ENCODE peak calls at places on chromosome 21, in ten cellular contexts. A is MM.1S; U is kidney; L is heart right ventricle; F is CD8-positive, alpha-beta T cell; T is mucosa of descending colon; X is right cardiac atrium; B is CD8-positive, alpha-beta memory T cell; Y is astrocyte; G is psoas muscle. I is an unnamed sample. For H3K4me1, the result is how much of the 10 kb centered on the place peaks cover.

GRCh38 chr21:27190601-27191000 is 223.7 kb upstream of the ADAMTS5 start:
- DNase-seq in T (no peak), G (no peak), Y (peak), A (no peak), X (no peak), B (no peak), L (no peak), F (no peak), U (no peak), I (no peak)

GRCh38 chr21:32445101-32445500 is 32.6 kb downstream of the EVA1C start:
- DNase-seq in U (no peak), A (no peak), Y (no peak), G (no peak), T (no peak), B (no peak), X (no peak), L (no peak), F (no peak), I (no peak)

GRCh38 chr21:14545906-14546480 is at the start of gene SAMSN1:
- DNase-seq in F (peak), U (no peak), B (peak), Y (no peak), X (peak), T (no peak), A (peak), L (no peak), G (no peak), I (no peak)

GRCh38 chr21:44630440-44630839 is 3.5 kb downstream of the KRTAP10-9 start:
- DNase-seq in X (no peak), T (no peak), F (peak), B (no peak), A (no peak), G (no peak), Y (no peak), L (no peak), U (no peak), I (no peak)

GRCh38 chr21:32772281-32773047 is 909 bp upstream of the PAXBP1 start:
- DNase-seq in T (peak), G (no peak), X (peak), Y (peak), B (no peak), U (no peak), F (no peak), L (no peak), A (peak), I (no peak)

GRCh38 chr21:34073749-34074282 is 438 bp downstream of the MRPS6 start:
- DNase-seq in G (peak), Y (no peak), A (peak), B (no peak), L (peak), X (peak), T (no peak), F (no peak), U (peak), I (no peak)

GRCh38 chr21:44531606-44532128 is 8.3 kb downstream of the KRTAP10-1 start:
- DNase-seq in G (no peak), T (peak), B (no peak), L (no peak), A (no peak), Y (no peak), F (no peak), U (peak), X (no peak), I (no peak)

GRCh38 chr21:32514275-32515055 is 70.9 kb downstream of the TCP10L start:
- DNase-seq in G (no peak), U (no peak), X (no peak), T (no peak), A (no peak), Y (no peak), F (no peak), L (no peak), B (no peak), I (no peak)

GRCh38 chr21:36813071-36813470 is 114.2 kb downstream of the SIM2 start:
- DNase-seq in G (no peak), B (no peak), U (no peak), X (no peak), Y (no peak), T (no peak), F (no peak), L (no peak), A (no peak), I (no peak)

GRCh38 chr21:36402339-36402738 is 17.1 kb downstream of the CHAF1B start:
- DNase-seq in Y (no peak), F (no peak), A (no peak), L (no peak), B (no peak), G (no peak), T (no peak), U (no peak), X (no peak), I (no peak)

GRCh38 chr21:14826630-14827029 is 238.2 kb downstream of the NRIP1 start:
- DNase-seq in B (no peak), U (no peak), F (no peak), A (no peak), T (no peak), G (no peak), X (no peak), L (no peak), Y (no peak), I (no peak)

GRCh38 chr21:36839123-36839522 is 127.3 kb downstream of the HLCS start:
- DNase-seq in U (no peak), T (no peak), B (no peak), X (no peak), A (no peak), F (no peak), Y (peak), G (no peak), L (no peak), I (no peak)

GRCh38 chr21:14862794-14863720 is 201.7 kb downstream of the NRIP1 start:
- DNase-seq in Y (no peak), L (no peak), B (no peak), X (no peak), F (no peak), U (no peak), G (no peak), A (peak), T (no peak), I (no peak)

GRCh38 chr21:19553930-19554615 is 1150.5 kb upstream of the TMPRSS15 start:
- DNase-seq in G (no peak), T (no peak), F (no peak), X (no peak), Y (no peak), L (no peak), A (no peak), U (no peak), B (no peak), I (no peak)

GRCh38 chr21:44529503-44530125 is 10.4 kb downstream of the KRTAP10-1 start:
- DNase-seq in A (no peak), L (peak), T (peak), B (no peak), U (peak), X (no peak), G (no peak), F (no peak), Y (no peak), I (no peak)

DNA sequence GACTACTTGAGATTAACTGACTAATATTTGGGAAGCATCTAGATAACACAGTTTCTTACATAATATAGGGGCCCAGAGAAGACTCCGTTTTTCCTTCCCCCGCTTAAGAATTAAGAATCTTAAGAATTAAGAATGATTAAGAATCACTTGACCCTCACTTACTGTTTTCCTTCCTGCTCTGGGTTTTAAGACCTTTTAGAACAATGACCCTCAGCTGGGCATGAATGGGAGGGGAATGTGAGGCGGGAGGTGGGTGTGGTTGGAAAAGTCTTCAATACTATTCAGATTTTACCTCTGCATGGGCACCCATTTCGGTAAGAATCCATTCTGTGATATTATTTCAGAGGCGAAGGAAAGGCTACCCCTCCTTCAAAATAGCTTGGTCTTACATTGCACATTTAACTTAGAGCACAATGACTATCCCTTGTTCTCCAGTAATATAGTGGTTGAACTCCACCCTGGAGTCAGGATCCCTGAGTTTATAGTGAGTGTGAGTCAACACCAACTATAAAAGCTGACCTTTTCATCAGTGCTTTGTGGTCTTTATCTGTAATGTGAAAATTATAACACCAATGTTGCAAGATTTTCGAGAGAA is 821.4 kb downstream of the USP25 start:
- DNase-seq in L (no peak), X (no peak), F (no peak), Y (no peak), T (no peak), A (no peak), U (no peak), G (no peak), B (no peak), I (peak)
- H3K4me3 ChIP-seq in L (no peak), X (no peak), F (no peak), Y (no peak), T (no peak), A (no peak), U (no peak), G (no peak), B (no peak), I (no peak)

GRCh38 chr21:39073717-39074116 is 109.5 kb downstream of the PSMG1 start:
- DNase-seq in T (no peak), A (no peak), G (no peak), Y (no peak), B (no peak), U (no peak), L (no peak), F (no peak), X (no peak), I (no peak)
- H3K4me1 ChIP-seq in T (under half), A (under half), G (under half), Y (under half), B (under half), U (under half), L (under half), F (under half), X (under half), I (under half)

DNA sequence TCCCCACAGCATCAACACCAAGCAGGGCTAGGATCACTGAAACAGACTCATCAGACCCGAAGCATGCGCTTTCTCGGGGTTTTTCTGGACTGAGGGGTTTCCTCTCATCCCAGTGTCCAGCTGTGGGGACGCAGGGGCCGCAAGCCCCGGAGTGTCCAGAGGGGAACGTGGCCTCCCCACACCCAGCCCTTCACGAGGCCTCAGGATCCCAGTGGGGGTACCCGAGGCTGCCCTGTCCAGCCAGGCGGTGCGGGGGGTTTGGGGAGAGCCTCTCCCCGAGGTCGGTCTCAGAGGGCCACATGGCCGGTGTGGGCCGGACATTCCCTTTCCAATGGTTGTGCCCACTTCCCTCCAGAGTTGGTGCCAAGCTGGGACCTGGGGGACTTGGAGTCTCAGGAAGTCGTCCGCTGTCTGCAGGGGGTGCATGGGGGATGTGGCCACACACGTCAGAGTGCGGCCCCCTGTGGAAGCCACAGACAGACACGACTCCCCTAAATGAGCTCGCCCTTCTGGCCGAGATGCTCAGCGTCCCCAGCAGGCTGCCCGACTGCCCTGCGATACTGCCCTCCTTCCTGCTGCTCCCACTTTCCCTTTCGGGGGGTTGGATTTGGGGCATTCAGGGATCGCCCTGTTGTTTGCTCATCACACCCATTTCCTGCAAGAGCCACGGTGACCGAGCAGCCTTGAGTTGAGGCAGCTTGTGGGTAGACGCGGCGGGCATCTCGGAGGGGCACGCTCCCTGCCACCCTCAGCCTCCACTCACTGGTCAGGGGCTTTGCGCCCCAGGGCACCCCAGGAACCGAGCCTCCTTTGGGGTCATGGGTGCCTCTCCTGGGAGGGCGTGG is 4.1 kb downstream of the COL6A1 start:
- DNase-seq in A (no peak), B (no peak), X (peak), L (peak), F (no peak), T (peak), Y (no peak), U (peak), G (no peak), I (no peak)
- H3K4me3 ChIP-seq in A (no peak), B (no peak), X (no peak), L (no peak), F (no peak), T (no peak), Y (no peak), U (no peak), G (no peak), I (no peak)

GRCh38 chr21:29289317-29289716 is 9.4 kb upstream of the BACH1 start:
- DNase-seq in F (no peak), T (no peak), U (no peak), B (no peak), Y (no peak), G (no peak), X (no peak), A (no peak), L (no peak), I (no peak)
- H3K4me1 ChIP-seq in F (under half), T (under half), U (under half), B (under half), Y (under half), G (under half), X (under half), A (under half), L (under half), I (under half)

GRCh38 chr21:42653492-42654061 is at the start of gene PDE9A:
- DNase-seq in T (peak), U (peak), Y (no peak), L (peak), F (peak), G (peak), X (peak), B (no peak), A (no peak), I (peak)

GRCh38 chr21:42652527-42653491 is 612 bp upstream of the PDE9A start:
- DNase-seq in T (peak), U (peak), G (peak), F (no peak), Y (no peak), L (peak), A (no peak), X (peak), B (no peak), I (no peak)

GRCh38 chr21:42650441-42651421 is 2.7 kb upstream of the PDE9A start:
- DNase-seq in T (peak), A (no peak), U (peak), F (no peak), Y (no peak), L (no peak), B (no peak), X (peak), G (peak), I (no peak)

GRCh38 chr21:42650033-42650370 is 3.4 kb upstream of the PDE9A start:
- DNase-seq in Y (no peak), F (no peak), A (no peak), T (peak), U (peak), B (no peak), X (peak), L (no peak), G (peak), I (no peak)

GRCh38 chr21:42651515-42652401 is 1.7 kb upstream of the PDE9A start:
- DNase-seq in G (peak), F (no peak), A (no peak), T (peak), B (no peak), X (peak), L (no peak), Y (no peak), U (peak), I (no peak)
- H3K4me3 ChIP-seq in G (no peak), F (no peak), A (no peak), T (no peak), B (no peak), X (no peak), L (no peak), Y (no peak), U (no peak), I (no peak)

DNA sequence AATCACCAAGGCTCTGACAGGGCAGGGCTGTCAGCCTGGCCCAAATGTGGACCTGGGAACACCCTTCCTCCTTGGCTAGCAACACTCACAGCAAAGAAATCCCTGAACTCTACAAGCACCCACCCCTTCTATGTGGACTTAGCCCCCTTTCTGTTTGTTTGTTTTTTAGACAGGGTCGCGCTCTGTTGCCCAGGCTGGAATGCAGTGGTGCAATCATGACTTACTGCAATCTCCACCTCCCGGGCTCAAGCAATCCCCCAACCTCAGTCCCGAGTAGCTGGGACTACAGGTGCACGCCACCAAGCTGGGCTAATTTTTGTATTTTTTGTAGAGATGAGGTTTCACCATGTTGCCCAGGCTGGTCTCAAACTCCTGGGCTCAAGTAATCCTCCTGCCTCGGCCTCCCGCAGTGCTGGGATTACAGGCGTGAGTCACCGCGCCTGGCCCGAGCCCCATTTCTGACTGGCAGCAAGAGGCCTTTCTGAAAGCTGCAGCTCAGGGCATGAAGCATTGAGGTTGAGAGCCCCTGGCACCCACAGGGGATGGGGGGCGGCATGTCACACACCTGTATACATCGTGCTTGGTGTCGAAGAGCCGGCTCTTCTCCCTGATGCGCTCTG is 16.2 kb downstream of the RIPK4 start:
- DNase-seq in U (peak), L (no peak), A (no peak), Y (no peak), F (no peak), T (no peak), X (no peak), G (no peak), B (no peak), I (no peak)
- H3K4me1 ChIP-seq in U (under half), L (under half), A (under half), Y (under half), F (under half), T (under half), X (under half), G (under half), B (under half), I (under half)

DNA sequence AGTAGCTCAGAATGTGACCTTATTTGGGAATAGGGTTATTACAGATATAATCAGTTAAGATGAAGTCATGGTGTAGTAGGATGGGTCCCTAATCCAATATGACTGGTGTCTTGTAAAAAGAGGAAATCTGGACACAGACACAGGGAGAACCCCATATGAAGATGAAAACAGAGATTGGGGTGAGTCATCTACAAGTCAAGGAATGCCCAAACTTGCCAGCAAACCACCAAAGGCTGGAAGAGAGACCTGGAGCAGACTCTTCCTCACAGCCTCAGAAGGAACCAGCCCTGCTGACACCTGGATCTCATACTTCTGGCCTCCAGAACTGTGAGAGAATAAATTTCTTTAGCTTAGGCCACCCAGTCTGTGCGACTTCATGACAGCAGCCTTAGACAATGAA is 29.9 kb downstream of the KRTAP19-8 start:
- DNase-seq in A (no peak), G (no peak), T (no peak), X (no peak), B (no peak), U (no peak), F (no peak), L (no peak), Y (no peak), I (no peak)
- H3K4me3 ChIP-seq in A (no peak), G (no peak), T (no peak), X (no peak), B (no peak), U (no peak), F (no peak), L (no peak), Y (no peak), I (no peak)

I was measured in HAP-1.